ENCODE peak calls at places on chromosomes 7 and 10, in four cellular contexts. F is neural progenitor cell; N is effector memory CD4-positive, alpha-beta T cell; U is OCI-LY7. M is an unnamed sample. For H3K9me3, the result is how much of the 10 kb centered on the place peaks cover.

GRCh38 chr10:59362991-59363390 is 642 bp upstream of the FAM13C start:
- DNase-seq in F (peak), U (no peak), N (no peak), M (no peak)

GRCh38 chr7:19099194-19099593 is 18.2 kb downstream of the TWIST1 start:
- DNase-seq in N (no peak), U (no peak), F (no peak), M (no peak)

GRCh38 chr10:3104251-3104918 is 37.0 kb downstream of the PFKP start:
- DNase-seq in N (no peak), U (no peak), F (no peak), M (no peak)

GRCh38 chr7:154857728-154858681 is 144.9 kb downstream of the PAXIP1 start:
- DNase-seq in F (no peak), U (no peak), N (no peak), M (no peak)

GRCh38 chr10:5618829-5619228 is 47.6 kb downstream of the ASB13 start:
- DNase-seq in F (no peak), N (no peak), U (no peak), M (no peak)

GRCh38 chr7:127976056-127976455 is 55.2 kb downstream of the LRRC4 start:
- DNase-seq in F (peak), U (no peak), N (no peak), M (no peak)

GRCh38 chr7:137992738-137993394 is 9.0 kb downstream of the CREB3L2 start:
- DNase-seq in N (no peak), F (no peak), U (no peak), M (no peak)

GRCh38 chr7:99579956-99580777 is 17.9 kb upstream of the TMEM225B start:
- DNase-seq in F (peak), N (peak), U (no peak), M (peak)

GRCh38 chr7:155213385-155213784 is 84.3 kb upstream of the INSIG1 start:
- DNase-seq in F (no peak), N (no peak), U (no peak), M (no peak)

GRCh38 chr7:84207025-84207424 is 12.4 kb upstream of the SEMA3A start:
- DNase-seq in F (peak), U (no peak), N (no peak), M (no peak)

GRCh38 chr7:96388620-96389383 is 66.9 kb upstream of the SLC25A13 start:
- DNase-seq in F (no peak), U (no peak), N (no peak), M (no peak)

GRCh38 chr10:17918187-17918903 is 33.4 kb upstream of the SLC39A12 start:
- DNase-seq in F (no peak), U (no peak), N (no peak), M (no peak)

GRCh38 chr10:12981570-12981969 is 19.9 kb downstream of the CCDC3 start:
- DNase-seq in N (no peak), U (no peak), F (no peak), M (no peak)

GRCh38 chr7:121323934-121324333 is 4.9 kb upstream of the WNT16 start:
- DNase-seq in U (no peak), N (no peak), F (no peak), M (no peak)

GRCh38 chr7:90625562-90625961 is 29.4 kb downstream of the CDK14 start:
- DNase-seq in U (no peak), F (peak), N (no peak), M (no peak)

GRCh38 chr10:93852721-93853120 is 41.1 kb upstream of the SLC35G1 start:
- DNase-seq in U (no peak), N (no peak), F (no peak), M (no peak)

GRCh38 chr7:139358541-139359365 is 941 bp upstream of the LUC7L2 start:
- DNase-seq in F (no peak), N (peak), U (peak), M (peak)

DNA sequence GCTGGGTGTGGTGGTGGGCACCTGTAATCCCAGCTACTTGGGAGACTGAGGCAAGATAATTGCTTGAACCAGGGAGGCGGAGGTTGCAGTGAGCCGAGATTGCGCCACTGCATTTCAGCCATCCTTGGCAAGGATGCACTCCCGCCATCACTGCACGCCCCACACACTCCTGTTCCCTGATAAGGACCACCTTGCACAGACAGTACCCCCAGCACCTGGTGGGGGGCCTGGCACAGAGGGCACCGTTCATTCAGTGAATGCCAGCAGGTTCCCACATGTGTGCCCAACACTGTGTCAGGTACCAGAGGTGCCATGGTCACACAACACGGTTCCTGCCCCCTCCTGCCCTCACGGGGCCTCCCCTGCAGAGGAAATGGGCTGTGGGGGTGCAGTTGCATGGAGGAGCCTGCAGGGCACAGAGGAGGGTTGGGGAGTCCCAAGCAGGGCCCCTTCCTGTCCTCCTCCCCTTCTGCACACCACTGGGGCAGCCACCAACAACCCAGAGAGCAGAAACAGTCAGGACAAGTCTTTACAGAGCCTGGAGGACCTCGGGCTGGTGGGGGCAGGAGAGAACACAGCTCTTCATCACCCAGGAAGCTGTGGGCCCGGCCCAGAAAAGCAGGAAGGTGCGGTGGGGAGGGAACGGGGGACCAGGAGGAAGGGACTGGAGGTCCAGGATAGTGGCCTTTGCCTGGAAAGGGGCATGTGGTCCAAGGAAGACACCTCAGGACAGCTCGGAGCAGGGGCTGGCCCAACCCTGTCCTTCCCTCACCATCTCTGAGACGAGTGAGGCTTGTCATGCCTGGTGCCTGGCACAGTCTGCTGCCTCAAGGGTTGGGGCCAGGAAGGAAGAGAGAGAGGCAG is 7.1 kb downstream of the CRYGN start:
- DNase-seq in F (no peak), U (peak), N (peak), M (no peak)
- H3K9me3 ChIP-seq in F (under half), U (under half), N (under half), M (under half)

GRCh38 chr7:158311791-158312190 is 275.8 kb downstream of the PTPRN2 start:
- DNase-seq in F (no peak), U (no peak), N (no peak), M (no peak)
- H3K9me3 ChIP-seq in F (under half), U (under half), N (under half), M (under half)

GRCh38 chr10:121300723-121301122 is 297.5 kb downstream of the FGFR2 start:
- DNase-seq in F (no peak), N (no peak), U (no peak), M (no peak)

GRCh38 chr10:121294630-121295029 is 303.6 kb downstream of the FGFR2 start:
- DNase-seq in N (no peak), U (no peak), F (no peak), M (no peak)

GRCh38 chr10:121293121-121293520 is 305.1 kb downstream of the FGFR2 start:
- DNase-seq in F (no peak), N (no peak), U (no peak), M (no peak)

GRCh38 chr10:121296378-121296777 is 301.9 kb downstream of the FGFR2 start:
- DNase-seq in N (no peak), U (no peak), F (no peak), M (no peak)

GRCh38 chr10:121296856-121297255 is 301.4 kb downstream of the FGFR2 start:
- DNase-seq in N (no peak), F (no peak), U (no peak), M (no peak)
- H3K9me3 ChIP-seq in N (under half), F (under half), U (under half), M (under half)

GRCh38 chr10:124000792-124001201 is 92.6 kb downstream of the CHST15 start:
- DNase-seq in F (no peak), U (no peak), N (no peak), M (no peak)
- H3K9me3 ChIP-seq in F (under half), U (under half), N (under half), M (under half)

DNA sequence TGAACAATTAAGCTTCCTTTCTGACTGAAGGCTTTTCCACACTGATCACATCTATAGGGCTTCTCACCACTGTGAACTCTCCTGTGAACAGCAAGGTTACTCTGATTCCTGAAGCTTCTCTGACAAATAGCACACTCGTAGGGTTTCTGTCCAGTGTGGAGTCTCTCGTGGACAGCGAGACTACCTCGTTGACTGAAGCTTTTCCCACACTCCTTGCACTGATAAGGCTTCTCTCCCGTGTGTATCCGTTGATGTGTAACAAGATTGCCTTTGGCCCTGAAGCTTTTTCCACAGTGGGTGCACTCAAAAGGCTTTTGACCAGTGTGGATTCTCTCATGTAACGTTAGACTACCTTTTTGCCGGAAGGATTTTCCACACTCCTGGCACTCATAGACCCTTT is 4.4 kb downstream of the ZNF32 start:
- DNase-seq in N (no peak), U (no peak), F (no peak), M (no peak)
- H3K9me3 ChIP-seq in N (under half), U (under half), F (half or more), M (under half)

GRCh38 chr10:127370601-127371000 is 174.2 kb upstream of the INSYN2A start:
- DNase-seq in N (no peak), U (no peak), F (no peak), M (no peak)
- H3K9me3 ChIP-seq in N (under half), U (under half), F (under half), M (under half)

M was measured in naive thymus-derived CD4-positive, alpha-beta T cell.